ENCODE peak calls at places on chromosomes 12 and 14, in four cellular contexts. One of them, this sample, is unnamed.

GRCh38 chr14:93317200-93317599 is 15.6 kb downstream of the BTBD7 start:
- DNase-seq in NCI-H345: no peak
- DNase-seq in caudate nucleus: no peak
- DNase-seq in RWPE1: no peak
- DNase-seq in this sample: no peak

GRCh38 chr12:100675432-100675831 is 101.9 kb downstream of the GAS2L3 start:
- DNase-seq in NCI-H345: peak
- DNase-seq in caudate nucleus: no peak
- DNase-seq in RWPE1: no peak
- DNase-seq in this sample: no peak

GRCh38 chr12:3217683-3218079 is 140.5 kb downstream of the TSPAN9 start:
- DNase-seq in NCI-H345: no peak
- DNase-seq in caudate nucleus: no peak
- DNase-seq in RWPE1: no peak
- DNase-seq in this sample: no peak

GRCh38 chr12:25801621-25802243 is 156.8 kb upstream of the RASSF8 start:
- DNase-seq in NCI-H345: no peak
- DNase-seq in caudate nucleus: no peak
- DNase-seq in RWPE1: no peak
- DNase-seq in this sample: no peak

GRCh38 chr12:49564241-49565118 is 3.5 kb downstream of the MCRS1 start:
- DNase-seq in NCI-H345: no peak
- DNase-seq in caudate nucleus: no peak
- DNase-seq in RWPE1: no peak
- DNase-seq in this sample: no peak

GRCh38 chr14:74611672-74612345 is at the start of gene LTBP2:
- DNase-seq in NCI-H345: no peak
- DNase-seq in caudate nucleus: no peak
- DNase-seq in RWPE1: no peak
- DNase-seq in this sample: no peak

GRCh38 chr12:61357496-61357895 is 902.7 kb upstream of the USP15 start:
- DNase-seq in NCI-H345: no peak
- DNase-seq in caudate nucleus: no peak
- DNase-seq in RWPE1: no peak
- DNase-seq in this sample: no peak

GRCh38 chr14:99215277-99215676 is 56.7 kb downstream of the BCL11B start:
- DNase-seq in NCI-H345: no peak
- DNase-seq in caudate nucleus: no peak
- DNase-seq in RWPE1: no peak
- DNase-seq in this sample: peak

GRCh38 chr12:95215925-95216324 is 1.3 kb downstream of the FGD6 start:
- DNase-seq in NCI-H345: no peak
- DNase-seq in caudate nucleus: no peak
- DNase-seq in RWPE1: peak
- DNase-seq in this sample: no peak

GRCh38 chr14:86654558-86655184 is 1124.7 kb downstream of the FLRT2 start:
- DNase-seq in NCI-H345: peak
- DNase-seq in caudate nucleus: no peak
- DNase-seq in RWPE1: peak
- DNase-seq in this sample: no peak

GRCh38 chr14:66735853-66736252 is 227.9 kb downstream of the GPHN start:
- DNase-seq in NCI-H345: no peak
- DNase-seq in caudate nucleus: no peak
- DNase-seq in RWPE1: no peak
- DNase-seq in this sample: no peak

GRCh38 chr12:52870361-52871290 is 21.8 kb upstream of the KRT78 start:
- DNase-seq in NCI-H345: peak
- DNase-seq in caudate nucleus: peak
- DNase-seq in RWPE1: peak
- DNase-seq in this sample: peak

GRCh38 chr14:76961631-76962302 is 66.7 kb downstream of the IRF2BPL start:
- DNase-seq in NCI-H345: peak
- DNase-seq in caudate nucleus: peak
- DNase-seq in RWPE1: peak
- DNase-seq in this sample: peak

GRCh38 chr12:89082354-89082753 is 269.9 kb downstream of the DUSP6 start:
- DNase-seq in NCI-H345: no peak
- DNase-seq in caudate nucleus: no peak
- DNase-seq in RWPE1: no peak
- DNase-seq in this sample: no peak

GRCh38 chr12:107449891-107450290 is 235.7 kb upstream of the PWP1 start:
- DNase-seq in NCI-H345: no peak
- DNase-seq in caudate nucleus: no peak
- DNase-seq in RWPE1: no peak
- DNase-seq in this sample: no peak

GRCh38 chr12:54068423-54069070 is 14.9 kb downstream of the HOXC4 start:
- DNase-seq in NCI-H345: no peak
- DNase-seq in caudate nucleus: no peak
- DNase-seq in RWPE1: peak
- DNase-seq in this sample: no peak

GRCh38 chr12:58731096-58731495 is 189.2 kb downstream of the LRIG3 start:
- DNase-seq in NCI-H345: no peak
- DNase-seq in caudate nucleus: no peak
- DNase-seq in RWPE1: no peak
- DNase-seq in this sample: no peak

GRCh38 chr14:22664261-22664660 is 20.1 kb upstream of the OR6J1 start:
- DNase-seq in NCI-H345: peak
- DNase-seq in caudate nucleus: no peak
- DNase-seq in RWPE1: no peak
- DNase-seq in this sample: no peak

GRCh38 chr12:26648584-26648983 is 184.4 kb downstream of the ITPR2 start:
- DNase-seq in NCI-H345: no peak
- DNase-seq in caudate nucleus: no peak
- DNase-seq in RWPE1: peak
- DNase-seq in this sample: no peak

GRCh38 chr12:49298160-49298559 is 3.2 kb downstream of the PRPH start:
- DNase-seq in NCI-H345: no peak
- DNase-seq in caudate nucleus: no peak
- DNase-seq in RWPE1: no peak
- DNase-seq in this sample: peak

GRCh38 chr14:100695423-100695738 is 31.3 kb upstream of the DLK1 start:
- DNase-seq in NCI-H345: no peak
- DNase-seq in caudate nucleus: no peak
- DNase-seq in RWPE1: no peak
- DNase-seq in this sample: no peak

GRCh38 chr14:104389326-104390220 is 190.0 kb upstream of the C14orf180 start:
- DNase-seq in NCI-H345: no peak
- DNase-seq in caudate nucleus: no peak
- DNase-seq in RWPE1: no peak
- DNase-seq in this sample: no peak

GRCh38 chr14:48398675-48399282 is 723.4 kb upstream of the MDGA2 start:
- DNase-seq in NCI-H345: peak
- DNase-seq in caudate nucleus: no peak
- DNase-seq in RWPE1: peak
- DNase-seq in this sample: no peak

GRCh38 chr12:56461235-56462159 is 6.9 kb upstream of the SPRYD4 start:
- DNase-seq in NCI-H345: no peak
- DNase-seq in caudate nucleus: no peak
- DNase-seq in RWPE1: peak
- DNase-seq in this sample: no peak

GRCh38 chr12:42118136-42118879 is 26.4 kb downstream of the GXYLT1 start:
- DNase-seq in NCI-H345: no peak
- DNase-seq in caudate nucleus: no peak
- DNase-seq in RWPE1: no peak
- DNase-seq in this sample: no peak

GRCh38 chr14:105533391-105533790 is 7.0 kb downstream of the TMEM121 start:
- DNase-seq in NCI-H345: no peak
- DNase-seq in caudate nucleus: no peak
- DNase-seq in RWPE1: no peak
- DNase-seq in this sample: peak

GRCh38 chr12:62643470-62643869 is 176.8 kb downstream of the MON2 start:
- DNase-seq in NCI-H345: no peak
- DNase-seq in caudate nucleus: no peak
- DNase-seq in RWPE1: no peak
- DNase-seq in this sample: no peak

GRCh38 chr14:101001311-101002069 is 98.0 kb upstream of the RTL1 start:
- DNase-seq in NCI-H345: no peak
- DNase-seq in caudate nucleus: no peak
- DNase-seq in RWPE1: peak
- DNase-seq in this sample: no peak

GRCh38 chr14:99982449-99983250 is 82.6 kb upstream of the EVL start:
- DNase-seq in NCI-H345: peak
- DNase-seq in caudate nucleus: peak
- DNase-seq in RWPE1: peak
- DNase-seq in this sample: no peak

This sample was measured in aorta.